ENCODE peak calls at places on chromosome 6, in four cellular contexts. One of them, this sample, is unnamed.

GRCh38 chr6:42281570-42281969 is 63.9 kb upstream of the MRPS10 start:
- DNase-seq in tibial artery: no peak
- DNase-seq in A549: no peak
- DNase-seq in CD8-positive, alpha-beta T cell: peak; percentile 85
- DNase-seq in this sample: peak; percentile 54

GRCh38 chr6:43011207-43011606 is 2.5 kb downstream of the MEA1 start:
- DNase-seq in tibial artery: no peak
- DNase-seq in A549: no peak
- DNase-seq in CD8-positive, alpha-beta T cell: no peak
- DNase-seq in this sample: no peak

GRCh38 chr6:132456700-132457143 is 55.4 kb upstream of the MOXD1 start:
- DNase-seq in tibial artery: no peak
- DNase-seq in A549: no peak
- DNase-seq in CD8-positive, alpha-beta T cell: no peak
- DNase-seq in this sample: no peak

GRCh38 chr6:68778356-68779020 is 143.4 kb downstream of the ADGRB3 start:
- DNase-seq in tibial artery: no peak
- DNase-seq in A549: no peak
- DNase-seq in CD8-positive, alpha-beta T cell: no peak
- DNase-seq in this sample: no peak

GRCh38 chr6:99002826-99003225 is 55.1 kb upstream of the FBXL4 start:
- DNase-seq in tibial artery: no peak
- DNase-seq in A549: no peak
- DNase-seq in CD8-positive, alpha-beta T cell: no peak
- DNase-seq in this sample: no peak

GRCh38 chr6:125974214-125974866 is 12.0 kb upstream of the TRMT11 start:
- DNase-seq in tibial artery: no peak
- DNase-seq in A549: peak; percentile 19
- DNase-seq in CD8-positive, alpha-beta T cell: no peak
- DNase-seq in this sample: peak; percentile 43

GRCh38 chr6:109252261-109253041 is 129.8 kb downstream of the CD164 start:
- DNase-seq in tibial artery: no peak
- DNase-seq in A549: no peak
- DNase-seq in CD8-positive, alpha-beta T cell: no peak
- DNase-seq in this sample: no peak

GRCh38 chr6:63392092-63392724 is 72.4 kb upstream of the LGSN start:
- DNase-seq in tibial artery: no peak
- DNase-seq in A549: no peak
- DNase-seq in CD8-positive, alpha-beta T cell: no peak
- DNase-seq in this sample: no peak

GRCh38 chr6:166008441-166009369 is 158.9 kb downstream of the TBXT start:
- DNase-seq in tibial artery: peak; percentile 18
- DNase-seq in A549: peak; percentile 57
- DNase-seq in CD8-positive, alpha-beta T cell: no peak
- DNase-seq in this sample: no peak

GRCh38 chr6:75723382-75723781 is 25.7 kb upstream of the MYO6 start:
- DNase-seq in tibial artery: no peak
- DNase-seq in A549: no peak
- DNase-seq in CD8-positive, alpha-beta T cell: no peak
- DNase-seq in this sample: no peak

GRCh38 chr6:17967668-17968067 is 19.8 kb downstream of the KIF13A start:
- DNase-seq in tibial artery: no peak
- DNase-seq in A549: no peak
- DNase-seq in CD8-positive, alpha-beta T cell: no peak
- DNase-seq in this sample: no peak

GRCh38 chr6:4656106-4656505 is 120.1 kb upstream of the CDYL start:
- DNase-seq in tibial artery: no peak
- DNase-seq in A549: no peak
- DNase-seq in CD8-positive, alpha-beta T cell: no peak
- DNase-seq in this sample: no peak

GRCh38 chr6:134564705-134565104 is 246.8 kb upstream of the SGK1 start:
- DNase-seq in tibial artery: no peak
- DNase-seq in A549: no peak
- DNase-seq in CD8-positive, alpha-beta T cell: no peak
- DNase-seq in this sample: no peak

GRCh38 chr6:144156991-144157390 is 6.7 kb downstream of the STX11 start:
- DNase-seq in tibial artery: no peak
- DNase-seq in A549: no peak
- DNase-seq in CD8-positive, alpha-beta T cell: no peak
- DNase-seq in this sample: no peak

GRCh38 chr6:12024715-12025434 is 12.8 kb downstream of the HIVEP1 start:
- DNase-seq in tibial artery: no peak
- DNase-seq in A549: no peak
- DNase-seq in CD8-positive, alpha-beta T cell: no peak
- DNase-seq in this sample: no peak

GRCh38 chr6:13336553-13336952 is 8.2 kb upstream of the TBC1D7 start:
- DNase-seq in tibial artery: peak; percentile 86
- DNase-seq in A549: peak; percentile 65
- DNase-seq in CD8-positive, alpha-beta T cell: peak; percentile 67
- DNase-seq in this sample: peak; percentile 63

GRCh38 chr6:3425574-3425973 is 31.3 kb downstream of the SLC22A23 start:
- DNase-seq in tibial artery: no peak
- DNase-seq in A549: no peak
- DNase-seq in CD8-positive, alpha-beta T cell: no peak
- DNase-seq in this sample: no peak

GRCh38 chr6:128275030-128275429 is 245.4 kb downstream of the PTPRK start:
- DNase-seq in tibial artery: no peak
- DNase-seq in A549: no peak
- DNase-seq in CD8-positive, alpha-beta T cell: no peak
- DNase-seq in this sample: no peak

GRCh38 chr6:158408552-158409130 is 96.4 kb downstream of the TULP4 start:
- DNase-seq in tibial artery: peak; percentile 24
- DNase-seq in A549: no peak
- DNase-seq in CD8-positive, alpha-beta T cell: no peak
- DNase-seq in this sample: no peak

DNA sequence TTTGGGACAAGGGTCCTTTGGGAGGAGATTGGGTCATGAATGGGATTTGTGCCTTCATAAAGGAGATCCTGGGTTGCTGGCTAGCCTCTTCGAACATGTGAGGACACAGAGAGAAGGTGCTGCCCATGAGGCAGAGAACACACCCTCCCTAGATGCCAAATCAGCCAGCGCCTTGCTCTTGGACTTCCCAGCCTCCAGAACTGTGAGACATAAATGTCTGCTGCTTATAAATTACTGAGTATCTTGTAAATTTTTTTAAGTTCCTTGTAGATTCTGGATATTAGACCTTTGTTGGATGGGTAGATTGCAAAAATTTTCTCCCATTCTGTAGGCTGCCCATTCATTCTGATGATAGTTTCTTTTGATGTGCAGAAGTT is 297.5 kb upstream of the FOXQ1 start:
- DNase-seq in tibial artery: no peak
- DNase-seq in A549: no peak
- DNase-seq in CD8-positive, alpha-beta T cell: no peak
- DNase-seq in this sample: no peak
- H3K27ac ChIP-seq in tibial artery: no peak overlapping the region
- H3K27ac ChIP-seq in A549: no peak overlapping the region
- H3K27ac ChIP-seq in CD8-positive, alpha-beta T cell: no peak overlapping the region
- H3K27ac ChIP-seq in this sample: no peak overlapping the region

DNA sequence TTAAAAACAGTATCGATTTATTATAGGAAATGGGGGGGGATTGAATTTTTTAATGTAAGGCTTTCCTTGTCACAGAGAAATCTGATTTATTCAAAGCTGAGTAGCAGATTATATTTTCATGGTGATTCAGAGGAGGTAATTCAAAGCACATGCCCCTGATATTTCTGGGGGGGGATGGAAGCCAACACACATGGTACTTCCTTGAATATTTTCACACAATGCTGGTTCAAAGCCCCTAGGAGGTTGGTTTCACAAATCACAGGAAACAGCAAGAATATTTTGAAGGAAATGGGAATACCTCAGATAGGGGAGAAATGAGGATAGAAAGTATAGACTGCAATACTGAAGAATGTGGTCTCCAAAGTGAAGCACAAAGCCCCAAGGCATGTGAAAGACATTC is 98.8 kb downstream of the RTN4IP1 start:
- DNase-seq in tibial artery: no peak
- DNase-seq in A549: no peak
- DNase-seq in CD8-positive, alpha-beta T cell: no peak
- DNase-seq in this sample: no peak
- H3K27ac ChIP-seq in tibial artery: no peak overlapping the region
- H3K27ac ChIP-seq in A549: peak overlapping the region; percentile 4
- H3K27ac ChIP-seq in CD8-positive, alpha-beta T cell: no peak overlapping the region
- H3K27ac ChIP-seq in this sample: no peak overlapping the region

GRCh38 chr6:82183642-82184282 is 63.8 kb downstream of the IBTK start:
- DNase-seq in tibial artery: no peak
- DNase-seq in A549: no peak
- DNase-seq in CD8-positive, alpha-beta T cell: no peak
- DNase-seq in this sample: no peak
- H3K27ac ChIP-seq in tibial artery: no peak overlapping the region
- H3K27ac ChIP-seq in A549: no peak overlapping the region
- H3K27ac ChIP-seq in CD8-positive, alpha-beta T cell: no peak overlapping the region
- H3K27ac ChIP-seq in this sample: no peak overlapping the region

GRCh38 chr6:15621203-15622044 is 41.4 kb downstream of the DTNBP1 start:
- DNase-seq in tibial artery: peak; percentile 37
- DNase-seq in A549: no peak
- DNase-seq in CD8-positive, alpha-beta T cell: no peak
- DNase-seq in this sample: no peak
- H3K27ac ChIP-seq in tibial artery: peak overlapping the region; percentile 6
- H3K27ac ChIP-seq in A549: no peak overlapping the region
- H3K27ac ChIP-seq in CD8-positive, alpha-beta T cell: no peak overlapping the region
- H3K27ac ChIP-seq in this sample: no peak overlapping the region

GRCh38 chr6:154316131-154316530 is 40.5 kb downstream of the IPCEF1 start:
- DNase-seq in tibial artery: no peak
- DNase-seq in A549: no peak
- DNase-seq in CD8-positive, alpha-beta T cell: no peak
- DNase-seq in this sample: no peak

GRCh38 chr6:154318711-154319110 is 37.9 kb downstream of the IPCEF1 start:
- DNase-seq in tibial artery: no peak
- DNase-seq in A549: no peak
- DNase-seq in CD8-positive, alpha-beta T cell: no peak
- DNase-seq in this sample: no peak

GRCh38 chr6:154314084-154314483 is 42.5 kb downstream of the IPCEF1 start:
- DNase-seq in tibial artery: no peak
- DNase-seq in A549: no peak
- DNase-seq in CD8-positive, alpha-beta T cell: no peak
- DNase-seq in this sample: no peak

DNA sequence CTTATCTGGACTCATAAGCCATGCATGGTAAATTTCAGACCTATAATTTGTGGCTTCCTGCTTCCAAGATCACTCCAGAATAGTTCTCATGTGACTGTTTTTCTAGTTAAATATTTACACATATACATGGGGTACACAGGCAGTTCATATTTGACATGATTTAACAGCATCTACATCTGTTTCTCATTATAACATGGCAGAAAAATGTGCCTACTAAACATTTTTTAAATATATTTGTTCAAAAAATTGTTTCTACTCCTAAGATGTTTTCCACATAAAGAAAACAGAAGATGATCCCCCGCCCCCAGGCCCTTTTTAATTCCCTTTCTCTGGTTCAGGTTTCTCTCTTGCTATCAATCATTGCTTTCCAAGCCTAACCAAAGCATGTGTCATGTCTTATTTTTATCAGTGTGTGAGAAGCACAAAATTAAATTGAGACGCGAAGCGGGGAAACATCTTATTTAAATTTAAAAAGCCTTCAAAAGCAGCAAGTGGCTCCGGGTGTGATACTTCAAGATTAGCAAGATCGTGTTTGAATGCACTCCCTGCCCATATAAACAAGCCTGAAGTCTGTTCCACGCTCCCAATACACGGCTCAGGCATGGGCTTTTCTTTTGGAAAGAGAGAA is 37.3 kb downstream of the IPCEF1 start:
- DNase-seq in tibial artery: no peak
- DNase-seq in A549: no peak
- DNase-seq in CD8-positive, alpha-beta T cell: no peak
- DNase-seq in this sample: no peak
- H3K27ac ChIP-seq in tibial artery: no peak overlapping the region
- H3K27ac ChIP-seq in A549: no peak overlapping the region
- H3K27ac ChIP-seq in CD8-positive, alpha-beta T cell: no peak overlapping the region
- H3K27ac ChIP-seq in this sample: no peak overlapping the region

This sample was measured in CD4-positive, alpha-beta memory T cell.